ENCODE peak calls at places on chromosomes 7 and 10, in nine cellular contexts. Q, V, L, H, A, Y, M, F and T are unnamed samples.
A peak's percentile ranks its signal among the peaks of the same experiment; 100 is the strongest.

GRCh38 chr10:96676272-96677112 is 43.8 kb downstream of the PIK3AP1 start:
- DNase-seq in F (no peak), L (peak; percentile 80), Q (no peak), V (no peak), H (no peak), Y (no peak), A (no peak), M (no peak), T (no peak)

GRCh38 chr10:3805227-3805790 is 20.3 kb upstream of the KLF6 start:
- DNase-seq in F (peak; percentile 92), M (no peak), L (no peak), Q (no peak), A (no peak), Y (peak; percentile 94), V (peak; percentile 33), H (peak; percentile 97), T (peak; percentile 99)

GRCh38 chr7:103446046-103446520 is at the start of gene SLC26A5:
- DNase-seq in M (peak; percentile 64), Q (peak; percentile 36), L (no peak), F (no peak), H (no peak), A (peak; percentile 82), Y (no peak), V (peak; percentile 4), T (no peak)

GRCh38 chr7:4037308-4037707 is 644.8 kb upstream of the FOXK1 start:
- DNase-seq in L (no peak), A (no peak), Q (no peak), F (no peak), H (no peak), V (no peak), Y (no peak), M (no peak), T (no peak)

GRCh38 chr7:105697753-105698152 is 116.5 kb upstream of the EFCAB10 start:
- DNase-seq in H (no peak), L (no peak), V (no peak), M (no peak), F (no peak), A (no peak), Y (no peak), Q (no peak), T (no peak)

GRCh38 chr7:116209561-116210070 is 723 bp upstream of the TES start:
- DNase-seq in H (no peak), Y (peak; percentile 40), A (no peak), L (no peak), F (no peak), M (no peak), Q (no peak), V (no peak), T (no peak)

GRCh38 chr10:43039629-43040481 is 37.0 kb upstream of the RET start:
- DNase-seq in Y (no peak), F (no peak), M (no peak), Q (no peak), L (peak; percentile 21), H (no peak), A (peak; percentile 55), V (no peak), T (no peak)

GRCh38 chr7:29976673-29977072 is 12.9 kb downstream of the SCRN1 start:
- DNase-seq in V (no peak), L (no peak), Q (no peak), Y (no peak), A (no peak), F (no peak), H (peak; percentile 62), M (no peak), T (no peak)

GRCh38 chr7:123712619-123713018 is 36.2 kb downstream of the WASL start:
- DNase-seq in F (no peak), L (no peak), Q (peak; percentile 61), M (no peak), A (no peak), V (no peak), Y (peak; percentile 39), H (peak; percentile 85), T (peak; percentile 33)

GRCh38 chr10:8665322-8665721 is 610.8 kb downstream of the GATA3 start:
- DNase-seq in L (no peak), H (no peak), F (no peak), A (no peak), Y (no peak), V (no peak), M (no peak), Q (no peak), T (no peak)

GRCh38 chr7:44155191-44156185 is 14.4 kb upstream of the MYL7 start:
- DNase-seq in V (no peak), Y (no peak), F (no peak), M (no peak), Q (no peak), L (peak; percentile 93), H (no peak), A (no peak), T (no peak)

GRCh38 chr10:26931223-26931622 is 70.5 kb upstream of the ABI1 start:
- DNase-seq in M (no peak), L (no peak), F (no peak), A (no peak), Y (no peak), H (no peak), V (no peak), Q (no peak), T (no peak)

GRCh38 chr10:22460101-22460500 is 114.8 kb downstream of the SPAG6 start:
- DNase-seq in L (no peak), H (no peak), M (no peak), F (no peak), Q (no peak), V (no peak), Y (no peak), A (no peak), T (no peak)

GRCh38 chr7:130359276-130359857 is 14.8 kb downstream of the CPA5 start:
- DNase-seq in F (no peak), L (no peak), Y (no peak), A (peak; percentile 28), Q (no peak), H (no peak), V (no peak), M (no peak), T (no peak)

GRCh38 chr10:6581750-6582697 is 1.9 kb upstream of the PRKCQ start:
- DNase-seq in H (no peak), Y (no peak), A (no peak), F (no peak), V (no peak), M (no peak), Q (no peak), L (no peak), T (no peak)

GRCh38 chr7:79810945-79811344 is 323.7 kb upstream of the GNAI1 start:
- DNase-seq in Q (no peak), V (no peak), M (no peak), F (no peak), L (no peak), A (no peak), Y (no peak), H (peak; percentile 23), T (no peak)